ENCODE peak calls at places on chromosome 21, in six cellular contexts. D is H1, N is IMR-90, V is uterus, Y is body of pancreas, R is breast epithelium. X is an unnamed sample.

GRCh38 chr21:23111070-23111605 is 2112.9 kb downstream of the NCAM2 start:
- DNase-seq in D (no peak), N (no peak), V (no peak), Y (no peak), R (no peak), X (no peak)

GRCh38 chr21:36643374-36644250 is 55.3 kb upstream of the SIM2 start:
- DNase-seq in D (no peak), N (no peak), V (no peak), Y (no peak), R (no peak), X (no peak)

GRCh38 chr21:10272216-10272615 is 249.2 kb upstream of the TPTE start:
- DNase-seq in D (no peak), N (no peak), V (no peak), Y (no peak), R (no peak), X (peak)

GRCh38 chr21:35428041-35428400 is 378.9 kb upstream of the RUNX1 start:
- DNase-seq in D (no peak), N (peak), V (no peak), Y (no peak), R (no peak), X (no peak)

GRCh38 chr21:30340714-30341573 is 3.5 kb upstream of the KRTAP27-1 start:
- DNase-seq in D (no peak), N (peak), V (no peak), Y (peak), R (no peak), X (no peak)

GRCh38 chr21:19261731-19262367 is 858.3 kb upstream of the TMPRSS15 start:
- DNase-seq in D (no peak), N (no peak), V (no peak), Y (no peak), R (no peak), X (no peak)

GRCh38 chr21:36783612-36784383 is 84.9 kb downstream of the SIM2 start:
- DNase-seq in D (no peak), N (peak), V (no peak), Y (no peak), R (no peak), X (peak)

GRCh38 chr21:22855581-22855980 is 1857.4 kb downstream of the NCAM2 start:
- DNase-seq in D (no peak), N (no peak), V (no peak), Y (no peak), R (no peak), X (peak)

GRCh38 chr21:35475006-35475405 is 425.9 kb upstream of the RUNX1 start:
- DNase-seq in D (no peak), N (peak), V (no peak), Y (no peak), R (no peak), X (peak)

GRCh38 chr21:25103500-25104207 is 503.6 kb downstream of the MRPL39 start:
- DNase-seq in D (no peak), N (peak), V (no peak), Y (no peak), R (no peak), X (no peak)

GRCh38 chr21:35940074-35940927 is 120.0 kb downstream of the SETD4 start:
- DNase-seq in D (no peak), N (peak), V (peak), Y (peak), R (no peak), X (peak)

GRCh38 chr21:17688912-17689874 is 76.5 kb upstream of the BTG3 start:
- DNase-seq in D (no peak), N (peak), V (peak), Y (peak), R (peak), X (no peak)

GRCh38 chr21:35925497-35925896 is 134.8 kb downstream of the SETD4 start:
- DNase-seq in D (no peak), N (peak), V (no peak), Y (peak), R (no peak), X (peak)

GRCh38 chr21:38181101-38181500 is 75.7 kb upstream of the KCNJ15 start:
- DNase-seq in D (no peak), N (no peak), V (no peak), Y (no peak), R (no peak), X (no peak)

GRCh38 chr21:34814529-34814951 is 145.7 kb downstream of the CLIC6 start:
- DNase-seq in D (no peak), N (no peak), V (no peak), Y (no peak), R (peak), X (no peak)

GRCh38 chr21:22342855-22343254 is 1344.6 kb downstream of the NCAM2 start:
- DNase-seq in D (no peak), N (no peak), V (no peak), Y (peak), R (no peak), X (no peak)

GRCh38 chr21:36635991-36636390 is 62.9 kb upstream of the SIM2 start:
- DNase-seq in D (no peak), N (no peak), V (no peak), Y (no peak), R (no peak), X (no peak)

GRCh38 chr21:31720330-31720729 is 11.6 kb downstream of the SCAF4 start:
- DNase-seq in D (no peak), N (no peak), V (no peak), Y (no peak), R (no peak), X (no peak)

GRCh38 chr21:35095859-35096291 is 46.8 kb upstream of the RUNX1 start:
- DNase-seq in D (no peak), N (peak), V (no peak), Y (no peak), R (no peak), X (no peak)

GRCh38 chr21:37546299-37546908 is 179.8 kb downstream of the DYRK1A start:
- DNase-seq in D (no peak), N (no peak), V (no peak), Y (no peak), R (no peak), X (no peak)

GRCh38 chr21:36917487-36918158 is 48.8 kb downstream of the HLCS start:
- DNase-seq in D (peak), N (peak), V (no peak), Y (peak), R (no peak), X (peak)

GRCh38 chr21:31766895-31767294 is 35.0 kb upstream of the SCAF4 start:
- DNase-seq in D (no peak), N (no peak), V (no peak), Y (no peak), R (no peak), X (no peak)

GRCh38 chr21:32181415-32181814 is 97.4 kb downstream of the MIS18A start:
- DNase-seq in D (no peak), N (no peak), V (no peak), Y (no peak), R (no peak), X (no peak)

GRCh38 chr21:36122977-36123376 is 11.9 kb upstream of the CBR3 start:
- DNase-seq in D (no peak), N (no peak), V (no peak), Y (no peak), R (no peak), X (peak)

GRCh38 chr21:26169611-26170470 is 729 bp downstream of the APP start:
- DNase-seq in D (no peak), N (peak), V (peak), Y (peak), R (peak), X (peak)

GRCh38 chr21:26892151-26892550 is 46.9 kb upstream of the ADAMTS1 start:
- DNase-seq in D (no peak), N (no peak), V (no peak), Y (no peak), R (no peak), X (no peak)

GRCh38 chr21:26115346-26115745 is 55.2 kb downstream of the APP start:
- DNase-seq in D (no peak), N (no peak), V (no peak), Y (peak), R (no peak), X (peak)

GRCh38 chr21:14284439-14284838 is 68.5 kb downstream of the RBM11 start:
- DNase-seq in D (no peak), N (no peak), V (no peak), Y (no peak), R (no peak), X (no peak)

GRCh38 chr21:27464643-27465042 is 497.8 kb upstream of the ADAMTS5 start:
- DNase-seq in D (no peak), N (no peak), V (no peak), Y (no peak), R (no peak), X (peak)

GRCh38 chr21:37220433-37220980 is 46.6 kb downstream of the VPS26C start:
- DNase-seq in D (no peak), N (peak), V (no peak), Y (peak), R (no peak), X (peak)

GRCh38 chr21:35046880-35047229 is 2.2 kb downstream of the RUNX1 start:
- DNase-seq in D (no peak), N (no peak), V (no peak), Y (no peak), R (no peak), X (no peak)

GRCh38 chr21:37564924-37565529 is 198.5 kb downstream of the DYRK1A start:
- DNase-seq in D (no peak), N (peak), V (no peak), Y (peak), R (no peak), X (no peak)

DNA sequence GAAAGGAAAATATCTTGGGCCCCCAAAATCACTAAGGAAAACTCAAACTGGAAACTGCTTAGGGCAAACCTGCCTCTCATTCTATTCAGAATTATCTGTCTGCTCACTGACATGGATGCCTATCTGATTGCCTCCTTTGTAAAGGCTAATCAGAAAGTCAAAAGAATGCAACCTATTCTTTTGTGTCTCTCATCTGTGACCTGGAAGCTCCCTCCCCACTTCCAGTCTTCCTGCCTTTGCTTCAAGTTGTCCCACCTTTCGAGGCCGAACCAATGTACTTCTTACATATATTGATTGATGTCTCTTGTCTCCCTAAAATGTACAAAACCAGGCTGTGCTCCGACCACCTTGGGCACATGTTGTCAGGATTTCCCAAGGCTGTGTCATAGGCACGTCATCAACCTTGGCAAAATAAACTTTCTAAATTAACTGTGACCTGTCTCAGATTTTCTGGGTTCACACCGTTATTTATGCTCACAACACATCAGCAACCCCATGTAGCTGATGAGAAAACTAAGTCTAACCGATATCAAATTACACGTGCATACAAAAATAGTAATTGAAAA is 302.3 kb upstream of the NRIP1 start:
- DNase-seq in D (peak), N (no peak), V (no peak), Y (no peak), R (no peak), X (no peak)
- TF ChIP-seq POLR2A in D (no peak), N (no peak), V (no peak), Y (no peak), R (no peak), X (no peak)

GRCh38 chr21:44299458-44300261 is at the start of gene PFKL:
- DNase-seq in D (peak), N (peak), V (peak), Y (peak), R (peak), X (peak)
- TF ChIP-seq POLR2A in D (no peak), N (peak), V (no peak), Y (peak), R (no peak), X (peak)

DNA sequence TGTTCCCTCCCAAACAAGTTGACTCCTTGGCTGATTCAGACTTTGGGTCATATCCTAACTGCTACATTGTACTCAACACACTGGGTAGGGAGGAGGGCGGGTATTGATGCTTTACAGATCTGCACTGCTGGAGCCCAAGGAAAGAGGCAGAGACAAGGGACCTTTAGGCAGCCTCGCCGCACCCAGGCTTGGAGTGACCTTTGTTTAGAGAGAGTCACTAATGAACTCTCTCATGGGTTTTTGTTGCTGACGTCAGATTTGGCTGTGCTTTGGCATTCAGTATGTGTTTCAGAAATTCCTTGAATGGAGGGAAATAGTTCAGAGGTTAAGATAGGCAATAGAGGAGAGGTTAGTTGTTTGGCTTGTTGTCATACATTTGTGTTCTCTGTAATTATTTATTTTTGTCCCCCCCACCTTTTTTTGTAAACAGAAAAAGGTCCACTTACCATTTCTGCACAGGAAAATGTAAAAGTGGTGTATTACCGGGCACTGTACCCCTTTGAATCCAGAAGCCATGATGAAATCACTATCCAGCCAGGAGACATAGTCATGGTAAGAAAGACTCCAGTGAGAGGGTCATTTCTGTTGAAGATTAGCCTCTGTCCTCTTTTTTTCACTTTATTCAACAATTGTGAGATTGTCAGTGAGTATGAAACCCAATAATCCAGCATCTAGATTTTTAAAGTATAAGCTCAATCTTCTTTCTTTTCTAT is 116.1 kb downstream of the ATP5PO start:
- DNase-seq in D (no peak), N (no peak), V (no peak), Y (peak), R (no peak), X (no peak)
- TF ChIP-seq POLR2A in D (no peak), N (no peak), V (no peak), Y (no peak), R (no peak), X (no peak)

GRCh38 chr21:45324430-45325205 is 36.9 kb upstream of the POFUT2 start:
- DNase-seq in D (no peak), N (no peak), V (no peak), Y (peak), R (no peak), X (no peak)
- TF ChIP-seq POLR2A in D (no peak), N (no peak), V (no peak), Y (peak), R (no peak), X (no peak)

DNA sequence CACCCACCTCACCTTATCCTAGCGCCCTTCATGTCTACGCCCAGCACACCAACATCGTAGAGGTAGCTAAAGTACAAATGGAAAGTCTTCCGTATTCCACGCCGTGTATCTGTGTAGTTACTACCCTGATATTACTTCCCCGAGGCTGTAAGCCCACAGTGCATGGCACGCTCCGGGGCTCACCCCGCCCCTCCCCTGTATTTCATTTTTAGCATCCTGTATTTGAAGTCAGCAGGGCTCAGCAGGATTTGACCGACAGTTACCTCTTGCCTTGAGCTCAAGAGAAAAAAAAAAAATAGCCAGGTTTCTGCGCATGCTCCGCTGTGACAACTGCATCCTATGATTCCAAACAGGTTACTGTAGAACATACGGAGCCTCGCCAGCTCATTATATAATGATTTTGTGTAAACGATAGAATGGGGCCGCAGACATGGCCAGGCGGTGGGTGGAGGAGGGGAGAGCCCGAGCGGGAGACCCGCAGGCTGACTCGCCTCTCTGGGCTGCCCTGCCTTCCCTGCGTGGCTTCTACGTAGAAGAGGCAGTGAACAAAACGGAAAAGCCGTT is 1.3 kb downstream of the ABCG1 start:
- DNase-seq in D (no peak), N (peak), V (peak), Y (peak), R (no peak), X (peak)
- TF ChIP-seq POLR2A in D (no peak), N (no peak), V (no peak), Y (peak), R (no peak), X (no peak)

GRCh38 chr21:39385299-39386145 is 36.6 kb upstream of the HMGN1 start:
- DNase-seq in D (no peak), N (peak), V (peak), Y (peak), R (peak), X (peak)
- TF ChIP-seq POLR2A in D (no peak), N (no peak), V (no peak), Y (peak), R (no peak), X (no peak)

GRCh38 chr21:28884976-28885852 is 107.5 kb downstream of the LTN1 start:
- DNase-seq in D (peak), N (peak), V (peak), Y (peak), R (peak), X (peak)
- TF ChIP-seq POLR2A in D (no peak), N (no peak), V (peak), Y (peak), R (peak), X (peak)

GRCh38 chr21:41139275-41139674 is 28.7 kb upstream of the BACE2 start:
- DNase-seq in D (no peak), N (no peak), V (no peak), Y (no peak), R (no peak), X (no peak)

GRCh38 chr21:41138711-41139110 is 29.2 kb upstream of the BACE2 start:
- DNase-seq in D (no peak), N (no peak), V (no peak), Y (no peak), R (no peak), X (no peak)

GRCh38 chr21:41139951-41140350 is 28.0 kb upstream of the BACE2 start:
- DNase-seq in D (no peak), N (no peak), V (no peak), Y (no peak), R (no peak), X (no peak)

GRCh38 chr21:41142051-41142795 is 25.7 kb upstream of the BACE2 start:
- DNase-seq in D (no peak), N (peak), V (no peak), Y (no peak), R (peak), X (no peak)

DNA sequence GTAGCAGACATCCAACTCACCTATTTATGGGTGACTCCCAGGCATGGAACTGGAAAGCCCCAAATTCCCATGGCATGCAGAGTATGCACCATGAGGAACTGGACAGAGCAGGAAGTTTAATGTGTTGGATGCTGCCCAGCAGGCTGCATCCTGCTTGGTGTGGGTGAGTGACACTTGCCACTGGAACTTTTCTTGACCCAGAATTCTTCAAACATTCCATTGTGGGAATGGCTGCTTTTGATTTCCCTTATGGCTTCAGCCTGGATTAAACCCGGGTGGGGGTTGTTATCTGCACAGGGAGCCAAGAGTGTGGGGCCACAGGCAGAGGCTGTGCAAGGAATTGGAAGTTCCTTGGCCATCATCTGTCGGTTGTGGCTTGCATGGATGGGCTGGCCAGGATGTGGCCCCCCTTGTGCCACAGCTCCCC is 26.9 kb upstream of the BACE2 start:
- DNase-seq in D (no peak), N (peak), V (no peak), Y (no peak), R (no peak), X (peak)
- TF ChIP-seq POLR2A in D (no peak), N (no peak), V (no peak), Y (no peak), R (no peak), X (no peak)

X was measured in endothelial cell of umbilical vein.